ENCODE peak calls at places on chromosomes 16 and 17, in four cellular contexts. A is gastrocnemius medialis, J is heart left ventricle, H is ovary. M is an unnamed sample.

GRCh38 chr16:64543401-64543800 is 578.5 kb downstream of the CDH11 start:
- DNase-seq in J (no peak), H (no peak), A (no peak), M (no peak)

GRCh38 chr16:69120096-69120664 is 12.2 kb downstream of the CHTF8 start:
- DNase-seq in H (no peak), A (no peak), J (no peak), M (no peak)

GRCh38 chr17:79027925-79028491 is 4.0 kb downstream of the C1QTNF1 start:
- DNase-seq in J (no peak), A (no peak), H (no peak), M (no peak)

GRCh38 chr17:75783069-75783783 is 1.4 kb upstream of the UNK start:
- DNase-seq in J (no peak), A (no peak), H (no peak), M (peak; percentile 61)

GRCh38 chr16:81852347-81852746 is 73.3 kb downstream of the PLCG2 start:
- DNase-seq in A (no peak), J (no peak), H (no peak), M (no peak)

GRCh38 chr17:67438669-67439068 is 61.6 kb downstream of the PITPNC1 start:
- DNase-seq in J (no peak), H (no peak), A (no peak), M (peak; percentile 79)

GRCh38 chr16:12087901-12088364 is 111.4 kb downstream of the SNX29 start:
- DNase-seq in A (no peak), J (no peak), H (no peak), M (no peak)

GRCh38 chr17:35740997-35741931 is 9.8 kb downstream of the RASL10B start:
- DNase-seq in A (no peak), H (no peak), J (no peak), M (peak; percentile 19)

GRCh38 chr16:28897826-28898225 is 19.5 kb downstream of the ATP2A1 start:
- DNase-seq in H (no peak), A (no peak), J (no peak), M (no peak)

GRCh38 chr16:14405611-14406537 is 224.2 kb downstream of the PARN start:
- DNase-seq in A (peak; percentile 45), H (no peak), J (no peak), M (no peak)

GRCh38 chr17:4098516-4099209 is 44.2 kb downstream of the ZZEF1 start:
- DNase-seq in H (no peak), J (no peak), A (no peak), M (no peak)

GRCh38 chr17:28993013-28993600 is 12.7 kb downstream of the SEZ6 start:
- DNase-seq in H (no peak), A (no peak), J (no peak), M (no peak)

GRCh38 chr16:13158427-13158826 is 257.0 kb downstream of the SHISA9 start:
- DNase-seq in A (no peak), J (no peak), H (no peak), M (no peak)

GRCh38 chr17:39198186-39198566 is 707 bp upstream of the CACNB1 start:
- DNase-seq in J (no peak), H (no peak), A (no peak), M (no peak)

GRCh38 chr16:10617662-10618420 is 37.4 kb upstream of the EMP2 start:
- DNase-seq in A (no peak), H (no peak), J (no peak), M (no peak)

GRCh38 chr16:10618710-10619209 is 38.4 kb upstream of the EMP2 start:
- DNase-seq in A (no peak), H (no peak), J (no peak), M (no peak)

GRCh38 chr16:10616395-10616743 is 36.0 kb upstream of the EMP2 start:
- DNase-seq in A (no peak), H (no peak), J (no peak), M (no peak)

GRCh38 chr16:10614685-10615084 is 34.3 kb upstream of the EMP2 start:
- DNase-seq in J (no peak), A (no peak), H (no peak), M (no peak)

DNA sequence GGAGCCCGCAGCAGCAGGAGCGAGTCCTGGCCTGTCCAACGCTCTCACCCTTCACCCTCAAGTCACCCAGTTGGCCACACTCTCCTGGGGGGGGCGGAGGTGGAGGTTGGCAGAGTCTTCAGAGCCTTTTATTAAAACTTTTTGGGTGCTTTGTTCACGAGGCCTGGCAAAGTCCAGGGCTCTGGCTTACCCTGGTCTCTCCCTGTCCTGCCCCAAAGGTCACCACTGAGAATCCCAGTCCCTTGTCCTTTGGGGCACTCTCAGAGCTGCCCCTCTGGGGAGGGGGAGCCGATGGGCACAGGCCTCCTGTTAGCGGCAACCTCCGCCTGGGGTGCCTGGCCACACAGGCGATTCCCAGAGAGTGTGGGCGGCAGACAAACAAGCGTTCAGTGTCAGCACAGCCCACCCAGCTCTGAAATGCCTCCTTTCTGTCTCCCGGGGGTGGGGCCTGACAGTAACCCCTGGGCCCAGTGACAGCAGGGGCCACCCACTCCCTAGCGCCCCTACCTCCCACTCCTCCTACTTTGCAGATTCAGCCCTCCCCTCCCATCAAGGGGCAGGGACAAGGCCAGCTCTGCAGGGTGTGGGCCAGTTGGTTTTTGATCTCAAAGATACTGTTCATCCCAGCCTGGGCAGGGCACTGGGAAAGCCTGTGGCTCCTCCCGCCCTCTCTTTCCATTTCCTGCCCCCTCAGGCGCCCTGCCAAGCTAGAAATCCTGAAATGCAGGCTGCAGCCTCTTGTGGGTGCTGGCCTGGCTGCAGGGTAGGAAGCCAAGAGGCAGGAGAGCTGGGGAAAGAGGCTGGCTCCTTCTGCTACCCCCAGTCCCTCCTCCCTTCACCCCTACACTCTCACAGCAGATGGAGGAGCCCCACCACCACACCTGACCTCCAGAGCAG is 36.6 kb upstream of the EMP2 start:
- DNase-seq in J (peak; percentile 73), A (no peak), H (peak; percentile 52), M (no peak)
- H3K4me3 ChIP-seq in J (no peak overlapping the region), A (no peak overlapping the region), H (no peak overlapping the region), M (no peak overlapping the region)

GRCh38 chr16:2777231-2777902 is at the start of gene ELOB:
- DNase-seq in A (peak; percentile 72), H (peak; percentile 87), J (peak; percentile 92), M (peak; percentile 87)
- TF ChIP-seq POLR2A in A (peak; percentile 78), H (peak; percentile 97), J (peak; percentile 5), M (peak; percentile 70)

GRCh38 chr17:62800580-62800979 is 7.5 kb downstream of the MARCHF10 start:
- DNase-seq in H (no peak), A (no peak), J (no peak), M (peak; percentile 44)
- H3K27ac ChIP-seq in H (no peak overlapping the region), A (no peak overlapping the region), J (no peak overlapping the region), M (peak overlapping the region; percentile 33)

DNA sequence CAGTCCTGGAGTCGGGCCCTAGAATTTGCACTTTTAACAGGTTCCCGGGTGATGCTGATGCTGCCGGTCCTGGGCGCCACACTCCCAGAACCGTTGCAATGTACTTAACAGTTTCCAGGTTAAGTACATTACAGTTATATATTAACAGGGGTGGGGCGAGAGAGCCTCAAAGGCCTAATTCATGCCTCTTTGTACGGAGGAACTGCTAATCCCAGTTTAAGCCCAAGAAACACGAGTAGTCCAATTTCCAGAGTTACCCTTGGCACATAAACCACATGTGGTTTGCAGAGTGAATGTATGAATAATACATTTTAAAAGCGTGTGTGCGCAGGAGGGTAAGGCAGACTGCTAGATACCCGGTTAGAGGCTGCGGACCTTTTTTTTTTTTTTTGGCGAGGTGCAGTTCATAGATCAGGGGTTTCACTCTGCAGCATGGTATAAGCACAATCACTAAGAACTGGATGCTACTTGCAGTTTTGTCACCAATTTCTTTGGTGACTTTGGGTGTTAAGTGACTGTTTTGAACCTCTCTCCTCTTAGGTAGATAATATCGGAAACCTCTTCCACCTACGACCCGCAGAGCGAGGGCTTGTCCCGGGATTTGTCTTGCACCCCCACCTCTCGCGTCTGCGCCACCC is 714 bp downstream of the COX11 start:
- DNase-seq in J (no peak), A (no peak), H (no peak), M (peak; percentile 22)
- H3K4me3 ChIP-seq in J (peak overlapping the region; percentile 94), A (peak overlapping the region; percentile 97), H (peak overlapping the region; percentile 76), M (peak overlapping the region; percentile 83)

DNA sequence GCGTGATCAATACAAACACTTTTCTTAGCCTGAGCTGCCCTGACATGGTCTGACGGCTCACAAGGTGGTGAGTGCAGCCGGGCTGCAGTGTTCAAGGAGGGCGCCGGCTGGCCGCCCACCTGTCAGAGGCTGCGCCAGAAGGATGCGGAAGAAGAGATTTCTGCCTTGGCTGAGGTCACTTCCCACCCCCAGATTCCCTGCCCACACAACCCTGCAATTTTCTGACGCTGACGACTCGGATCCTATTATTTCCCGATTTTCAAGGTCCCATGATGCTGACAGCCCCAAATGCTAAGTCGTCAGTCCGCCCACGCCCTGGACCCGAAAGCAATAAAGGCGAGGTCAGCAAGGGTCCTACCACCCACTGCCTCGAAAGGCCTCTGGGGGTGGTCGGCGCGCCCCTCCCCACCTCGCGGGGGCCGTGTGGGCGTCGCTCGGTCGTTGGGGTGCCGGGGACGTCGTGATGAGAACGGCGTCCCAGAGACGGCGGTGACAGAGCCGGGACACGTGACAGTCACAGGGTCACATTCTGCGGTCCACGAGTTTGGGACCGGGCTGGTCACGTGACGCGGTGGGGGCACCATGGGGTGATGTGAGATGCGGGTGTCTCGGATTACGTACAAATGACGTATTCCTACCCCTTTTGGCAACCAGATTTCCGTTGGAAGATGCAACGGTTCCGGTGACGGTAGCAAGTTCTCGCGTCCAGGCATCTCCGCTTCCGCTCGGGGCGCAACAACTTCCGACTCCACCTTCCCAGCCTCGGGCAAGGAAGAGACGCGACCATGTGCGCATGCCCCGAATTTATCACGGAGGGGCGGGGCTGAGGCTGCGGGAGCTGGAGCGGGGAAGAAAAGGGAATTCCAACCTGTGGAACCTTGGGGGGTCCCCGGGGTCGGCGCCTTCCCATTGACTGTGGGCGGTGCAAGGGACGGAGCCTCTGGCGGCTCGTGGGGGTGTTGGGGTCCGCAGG is at the start of gene STX4:
- DNase-seq in H (peak; percentile 98), J (peak; percentile 99), A (peak; percentile 98), M (peak; percentile 98)
- TF ChIP-seq POLR2A in H (peak; percentile 62), J (no peak), A (peak; percentile 68), M (peak; percentile 51)

DNA sequence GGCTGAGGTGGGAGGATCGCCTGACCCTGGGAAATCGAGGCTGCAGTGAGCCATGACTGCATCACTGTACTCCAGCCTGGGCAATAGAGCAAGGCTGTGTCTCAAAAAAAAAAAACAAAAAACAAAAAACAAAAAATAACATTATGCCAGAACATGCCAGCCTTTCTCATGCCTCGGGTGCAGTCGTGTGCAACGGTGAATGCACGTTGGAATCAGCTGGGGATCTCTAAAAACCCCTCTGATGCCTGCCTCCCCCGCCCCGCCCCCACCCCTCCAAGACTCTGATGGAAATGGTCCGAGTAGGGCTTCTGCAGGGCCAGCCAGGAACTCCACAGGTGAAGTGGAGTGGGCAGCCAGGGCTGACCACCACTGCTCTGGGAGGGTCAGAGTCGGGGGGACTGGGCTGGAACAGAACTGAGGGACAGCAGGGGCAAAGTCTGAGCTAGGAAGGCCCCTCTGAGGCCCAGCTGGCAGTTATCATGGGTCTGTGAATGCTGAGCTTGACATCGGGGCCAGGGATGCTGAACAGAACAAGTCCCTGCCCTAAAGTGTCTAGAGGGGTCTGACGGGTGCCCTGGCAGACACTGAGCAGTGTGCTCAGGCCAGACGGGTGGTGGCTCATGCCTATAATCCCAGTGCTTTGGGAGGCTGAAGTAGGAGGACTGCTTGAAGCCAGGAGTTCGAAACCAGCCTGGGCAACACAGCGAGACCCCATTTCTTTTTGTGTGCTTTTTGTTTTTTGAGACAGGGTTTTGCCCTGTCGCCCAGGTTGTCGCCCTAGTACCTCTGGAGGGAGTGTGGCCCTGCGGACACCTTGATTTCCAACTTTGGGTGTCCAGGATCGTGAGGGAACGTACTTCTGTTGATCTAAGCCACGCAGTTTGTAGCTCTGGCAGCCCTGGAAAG is 193.4 kb upstream of the GSE1 start:
- DNase-seq in A (no peak), H (peak; percentile 8), J (no peak), M (no peak)
- H3K27ac ChIP-seq in A (no peak overlapping the region), H (no peak overlapping the region), J (no peak overlapping the region), M (no peak overlapping the region)